ENCODE peak calls at places on chromosomes 16 and 17, in ten cellular contexts. F is A549, C is psoas muscle, W is breast epithelium, N is GM23338, A is colonic mucosa, L is lung, Z is fibroblast of mammary gland, H is left ventricle myocardium inferior, B is fibroblast of lung. K is an unnamed sample.

GRCh38 chr16:1470543-1471251 is 4.1 kb downstream of the CLCN7 start:
- DNase-seq in Z (peak), C (no peak), W (no peak), A (no peak), L (peak), N (no peak), H (no peak), B (no peak), F (no peak), K (no peak)

GRCh38 chr17:48878920-48879898 is 13.4 kb upstream of the ATP5MC1 start:
- DNase-seq in W (no peak), C (no peak), Z (peak), B (peak), L (peak), F (peak), N (peak), H (no peak), A (peak), K (peak)

GRCh38 chr17:47188799-47189731 is at the start of gene CDC27:
- DNase-seq in A (peak), L (peak), Z (peak), F (peak), H (peak), B (peak), W (peak), C (peak), N (peak), K (peak)

GRCh38 chr17:39753514-39754160 is 15.9 kb downstream of the GRB7 start:
- DNase-seq in A (peak), C (no peak), Z (peak), L (peak), B (no peak), H (peak), F (no peak), W (no peak), N (peak), K (no peak)

GRCh38 chr17:74935585-74936469 is at the start of gene OTOP3:
- DNase-seq in L (no peak), C (no peak), Z (no peak), W (no peak), F (no peak), A (no peak), B (no peak), H (no peak), N (peak), K (no peak)

GRCh38 chr17:77496401-77496801 is 355.6 kb downstream of the SEC14L1 start:
- DNase-seq in Z (no peak), A (no peak), C (no peak), W (peak), H (peak), N (no peak), F (no peak), B (no peak), L (no peak), K (no peak)

GRCh38 chr16:21088646-21089538 is 61.8 kb downstream of the DNAH3 start:
- DNase-seq in C (no peak), Z (peak), B (peak), F (no peak), A (no peak), L (no peak), H (no peak), W (no peak), N (no peak), K (no peak)

GRCh38 chr17:15038656-15039055 is 226.5 kb downstream of the PMP22 start:
- DNase-seq in H (no peak), Z (peak), N (no peak), B (peak), F (no peak), W (no peak), L (no peak), C (no peak), A (no peak), K (no peak)

GRCh38 chr17:64253470-64253869 is 9.6 kb downstream of the TEX2 start:
- DNase-seq in A (no peak), Z (no peak), W (no peak), C (no peak), F (no peak), B (no peak), H (no peak), N (no peak), L (no peak), K (no peak)

GRCh38 chr17:5097101-5097834 is 14.4 kb downstream of the ZNF232 start:
- DNase-seq in N (peak), H (peak), A (peak), L (no peak), C (peak), Z (no peak), B (no peak), W (no peak), F (no peak), K (no peak)

GRCh38 chr17:33927732-33928133 is 327.4 kb upstream of the CCL2 start:
- DNase-seq in B (peak), W (no peak), L (no peak), C (no peak), H (no peak), N (peak), A (no peak), Z (peak), F (no peak), K (no peak)

GRCh38 chr17:9242983-9243382 is 221.7 kb downstream of the NTN1 start:
- DNase-seq in F (no peak), W (no peak), B (no peak), L (no peak), A (no peak), N (no peak), H (no peak), C (no peak), Z (no peak), K (no peak)

GRCh38 chr16:89256651-89257254 is 39.2 kb downstream of the ZNF778 start:
- DNase-seq in H (peak), C (peak), B (peak), W (no peak), N (peak), A (peak), L (peak), Z (peak), F (no peak), K (no peak)

GRCh38 chr16:66908116-66908515 is 10.6 kb downstream of the CDH16 start:
- DNase-seq in L (no peak), Z (no peak), B (no peak), N (no peak), W (no peak), F (no peak), A (no peak), H (no peak), C (no peak), K (no peak)

GRCh38 chr17:72838068-72838467 is 254.4 kb downstream of the SLC39A11 start:
- DNase-seq in H (no peak), F (no peak), B (no peak), L (no peak), C (no peak), A (no peak), W (no peak), Z (no peak), N (no peak), K (no peak)

GRCh38 chr17:72295916-72296315 is 175.1 kb downstream of the SOX9 start:
- DNase-seq in C (no peak), Z (no peak), L (no peak), F (no peak), B (no peak), H (no peak), W (no peak), N (no peak), A (no peak), K (no peak)

GRCh38 chr17:76384987-76385891 is 830 bp downstream of the SPHK1 start:
- DNase-seq in A (peak), L (no peak), C (peak), B (no peak), N (peak), F (peak), W (no peak), H (peak), Z (peak), K (no peak)

GRCh38 chr16:17419266-17419665 is 51.5 kb downstream of the XYLT1 start:
- DNase-seq in A (no peak), F (no peak), C (no peak), W (no peak), N (no peak), B (no peak), H (no peak), Z (no peak), L (no peak), K (no peak)

GRCh38 chr17:7217113-7217987 is 2.3 kb downstream of the DLG4 start:
- DNase-seq in W (no peak), C (peak), L (no peak), F (peak), N (peak), H (peak), A (no peak), Z (peak), B (peak), K (no peak)

GRCh38 chr17:6231886-6232767 is 161.9 kb downstream of the WSCD1 start:
- DNase-seq in W (no peak), N (peak), L (no peak), F (no peak), Z (peak), A (no peak), C (no peak), B (peak), H (no peak), K (no peak)

GRCh38 chr16:89221604-89222003 is 4.1 kb downstream of the ZNF778 start:
- DNase-seq in F (no peak), A (no peak), H (no peak), C (no peak), N (no peak), Z (no peak), W (no peak), B (no peak), L (no peak), K (no peak)

GRCh38 chr17:34114174-34114573 is 140.9 kb upstream of the CCL2 start:
- DNase-seq in L (peak), Z (no peak), A (no peak), W (no peak), N (no peak), B (no peak), F (no peak), H (no peak), C (no peak), K (no peak)

GRCh38 chr16:81489547-81490267 is 45.1 kb downstream of the CMIP start:
- DNase-seq in H (no peak), L (peak), Z (no peak), C (peak), N (no peak), A (no peak), B (no peak), F (no peak), W (no peak), K (no peak)

GRCh38 chr17:61128671-61129115 is 270.9 kb upstream of the TBX2 start:
- DNase-seq in C (no peak), F (no peak), W (no peak), A (no peak), H (no peak), Z (peak), N (no peak), L (no peak), B (peak), K (no peak)

GRCh38 chr17:63455417-63455816 is 9.3 kb upstream of the CYB561 start:
- DNase-seq in Z (no peak), W (no peak), L (no peak), N (no peak), B (no peak), F (peak), A (no peak), C (no peak), H (no peak), K (no peak)

DNA sequence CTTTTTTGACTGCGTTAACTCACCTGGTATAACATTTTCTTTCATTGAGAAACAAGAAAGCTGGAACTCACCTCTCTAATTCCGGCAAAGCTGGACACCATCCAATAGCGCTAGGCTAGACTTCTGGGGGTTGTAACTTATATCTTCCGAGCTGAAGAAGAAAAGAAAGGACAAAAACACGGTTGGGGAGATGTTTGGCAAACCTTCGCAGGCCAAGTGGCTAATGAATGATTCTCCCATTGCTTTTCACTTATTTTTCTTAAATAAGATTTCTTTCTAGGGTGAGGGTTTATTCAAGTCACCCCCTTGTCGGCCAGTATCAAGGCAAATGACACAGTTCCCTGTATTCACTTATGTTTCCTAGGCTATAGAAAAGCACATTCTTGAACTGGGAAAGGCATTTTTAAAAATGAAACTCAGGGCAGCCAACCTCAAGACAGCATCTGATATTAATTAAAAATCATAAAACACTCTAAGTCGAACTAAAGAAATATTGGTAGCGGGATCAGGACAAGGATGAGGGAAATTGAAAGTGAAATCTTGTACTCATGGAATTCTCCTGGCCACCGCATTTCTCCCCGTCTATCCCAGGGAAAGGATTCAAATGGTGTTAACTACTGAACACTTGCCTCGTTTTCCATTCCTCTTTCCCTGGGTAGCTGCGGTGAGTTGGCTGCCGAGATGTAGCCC is 95.9 kb upstream of the ZFHX3 start:
- DNase-seq in C (no peak), N (no peak), H (no peak), F (no peak), L (no peak), A (no peak), Z (peak), W (no peak), B (peak), K (no peak)
- H3K4me3 ChIP-seq in C (peak), N (no peak), H (peak), F (no peak), L (no peak), A (peak), Z (peak), W (peak), B (peak), K (no peak)

DNA sequence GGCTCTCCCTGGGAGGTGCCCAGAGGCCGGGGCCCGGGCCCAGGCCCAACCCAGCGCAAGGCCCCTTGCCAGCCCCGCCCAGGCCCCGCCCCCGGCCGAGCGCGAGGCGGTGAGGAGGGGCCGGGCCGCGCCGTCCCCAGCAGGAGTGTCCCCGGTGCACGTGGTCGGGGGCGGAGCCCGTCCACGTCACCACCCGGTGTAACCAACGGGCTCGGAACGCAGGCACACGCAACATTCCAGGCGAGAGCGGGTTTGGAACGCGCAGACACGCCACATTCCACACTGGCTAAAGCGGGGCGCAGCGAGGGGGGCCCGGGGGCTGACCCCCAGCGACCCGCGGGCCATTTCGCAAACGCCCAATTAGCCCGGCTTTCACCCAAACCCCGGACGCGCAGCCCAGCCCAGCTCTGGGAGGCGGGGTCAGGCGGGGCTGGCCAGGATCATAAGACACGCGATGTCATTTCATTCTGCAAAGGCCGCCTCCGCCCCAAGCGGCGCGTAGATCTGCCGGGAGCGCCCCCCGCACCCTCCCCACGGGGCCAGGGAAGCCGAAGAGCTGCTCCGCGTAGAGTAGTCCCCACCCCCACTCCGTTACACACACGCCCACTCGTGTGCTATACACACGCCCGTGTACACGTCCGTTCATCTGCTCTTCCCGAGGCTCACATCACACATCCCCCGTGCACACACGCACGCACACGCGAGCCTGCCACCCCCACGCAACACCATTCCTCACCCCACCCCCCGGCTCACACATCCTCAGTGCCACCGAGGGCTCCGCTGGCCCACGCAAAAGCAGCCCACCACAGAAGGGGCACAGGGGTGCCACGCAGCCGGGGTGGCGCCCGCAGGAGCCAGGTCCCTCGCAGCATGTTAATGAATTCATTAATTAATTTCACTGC is 1.0 kb downstream of the MNT start:
- DNase-seq in F (peak), C (peak), H (peak), B (peak), W (peak), A (peak), L (peak), N (peak), Z (peak), K (peak)
- TF ChIP-seq CTCF in F (no peak), C (no peak), H (no peak), B (no peak), W (no peak), A (no peak), L (no peak), N (no peak), Z (no peak), K (no peak)

DNA sequence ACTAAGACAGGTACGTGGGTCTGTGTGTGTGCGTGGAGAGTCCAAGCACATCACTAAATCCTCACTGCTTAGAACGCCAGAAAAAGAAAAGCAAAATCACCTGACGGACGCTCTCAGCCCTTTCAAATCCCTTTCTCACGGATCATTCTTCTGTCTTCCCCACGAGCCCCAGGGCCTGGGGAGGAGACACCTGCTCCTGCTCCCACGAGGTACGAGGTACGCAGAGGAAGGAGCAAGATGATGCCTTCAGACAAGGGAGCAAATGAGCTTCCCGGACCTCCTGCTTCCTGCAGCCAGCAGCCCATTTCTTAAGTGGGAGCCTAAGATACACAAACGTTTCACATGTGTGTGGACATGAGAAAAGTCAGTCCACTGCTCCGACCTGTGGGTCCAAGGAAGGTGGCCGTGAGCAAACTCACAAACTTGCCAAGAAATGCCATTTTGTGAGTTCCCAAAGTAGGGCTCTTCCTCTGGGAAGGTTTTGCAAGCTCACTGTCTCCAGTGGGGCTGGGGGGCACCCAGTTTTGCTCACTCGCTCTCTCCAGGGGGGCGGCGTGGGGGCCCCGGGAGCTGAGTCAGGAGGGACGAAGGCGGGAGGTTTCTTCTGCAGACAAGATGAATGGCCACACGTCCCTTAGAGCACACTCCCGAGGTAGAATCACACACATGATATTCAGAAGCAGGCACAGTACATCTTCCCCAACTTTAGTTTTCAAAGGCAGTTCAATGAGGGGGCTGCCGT is 68.1 kb downstream of the MRM3 start:
- DNase-seq in F (no peak), A (no peak), H (no peak), Z (no peak), B (no peak), L (no peak), C (no peak), N (no peak), W (no peak), K (no peak)
- H3K4me3 ChIP-seq in F (no peak), A (no peak), H (peak), Z (no peak), B (no peak), L (no peak), C (peak), N (no peak), W (no peak), K (no peak)

DNA sequence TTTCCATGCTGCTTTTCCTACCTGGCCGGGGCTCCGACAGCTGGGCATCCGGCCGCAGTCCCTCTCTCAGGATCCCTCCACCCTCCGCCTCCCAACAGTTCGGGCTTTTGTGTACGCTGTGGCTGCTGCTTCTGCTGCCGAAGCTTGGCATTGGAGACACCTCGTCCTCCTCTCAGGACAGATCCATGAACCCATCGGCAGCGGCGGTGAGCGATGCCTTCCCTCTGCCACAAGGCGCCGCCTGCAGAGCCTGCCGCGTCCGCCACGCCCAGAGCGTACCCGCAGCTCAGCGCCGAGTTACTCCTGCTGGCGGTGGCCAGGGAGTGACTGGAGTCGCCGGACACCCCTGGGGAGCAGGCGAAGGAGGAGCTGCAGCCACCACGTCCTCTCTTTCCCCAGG is 2032.8 kb downstream of the TP53TG3F start:
- DNase-seq in W (no peak), C (no peak), Z (no peak), F (no peak), L (no peak), A (no peak), B (no peak), H (no peak), N (no peak), K (no peak)
- TF ChIP-seq CTCF in W (no peak), C (no peak), Z (no peak), F (no peak), L (no peak), A (no peak), B (no peak), H (no peak), N (no peak), K (no peak)

GRCh38 chr16:12568438-12568837 is 235.2 kb downstream of the CPPED1 start:
- DNase-seq in A (no peak), H (no peak), B (no peak), C (no peak), L (no peak), F (no peak), Z (no peak), N (no peak), W (no peak), K (no peak)

GRCh38 chr16:12569061-12569460 is 234.6 kb downstream of the CPPED1 start:
- DNase-seq in L (no peak), B (no peak), N (no peak), C (no peak), H (no peak), F (no peak), Z (no peak), W (no peak), A (no peak), K (no peak)

GRCh38 chr16:12570046-12570618 is 233.6 kb downstream of the CPPED1 start:
- DNase-seq in F (no peak), N (no peak), C (no peak), H (no peak), Z (no peak), W (no peak), A (no peak), B (no peak), L (no peak), K (no peak)

GRCh38 chr16:12567602-12568001 is 236.1 kb downstream of the CPPED1 start:
- DNase-seq in Z (no peak), H (no peak), A (no peak), W (no peak), L (no peak), N (no peak), B (no peak), C (no peak), F (no peak), K (no peak)

DNA sequence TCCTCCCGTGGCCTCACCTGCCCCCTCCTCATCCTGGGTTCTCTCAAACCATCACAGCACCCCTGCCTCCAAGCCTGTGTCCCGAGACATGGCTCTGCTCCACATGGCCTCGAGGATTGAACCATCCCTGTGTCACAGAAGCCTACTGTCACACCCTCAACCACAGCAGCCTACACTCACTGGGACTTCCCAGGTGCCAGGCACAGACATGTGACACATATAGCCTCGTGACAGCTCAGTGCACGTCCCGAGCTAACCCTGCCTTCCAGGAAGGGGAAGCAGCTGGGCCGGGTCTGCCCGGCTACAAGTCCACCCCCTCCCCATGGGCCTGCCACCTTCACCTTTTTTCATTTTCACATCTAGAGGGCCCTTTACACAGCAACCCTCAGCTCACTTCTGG is 238.3 kb downstream of the CPPED1 start:
- DNase-seq in N (no peak), W (no peak), C (no peak), F (no peak), B (no peak), L (no peak), Z (no peak), A (no peak), H (no peak), K (no peak)
- H3K4me3 ChIP-seq in N (no peak), W (no peak), C (no peak), F (no peak), B (no peak), L (no peak), Z (no peak), A (no peak), H (no peak), K (no peak)

GRCh38 chr17:55742272-55743102 is 8.4 kb upstream of the PCTP start:
- DNase-seq in F (no peak), Z (no peak), W (no peak), C (no peak), B (no peak), A (no peak), H (no peak), N (no peak), L (no peak), K (no peak)
- TF ChIP-seq CTCF in F (no peak), Z (no peak), W (no peak), C (no peak), B (no peak), A (no peak), H (no peak), N (no peak), L (no peak), K (no peak)

K was measured in LNCaP clone FGC.